ENCODE peak calls at places on chromosomes 16 and 17, in five cellular contexts. V, D, R, X and I are unnamed samples.

GRCh38 chr17:61129876-61130275 is 269.8 kb upstream of the TBX2 start:
- DNase-seq in R (no peak), X (no peak), D (no peak), V (no peak), I (no peak)

GRCh38 chr16:56317998-56318912 is 107.1 kb downstream of the AMFR start:
- DNase-seq in X (peak; percentile 78), V (peak; percentile 51), D (peak; percentile 72), R (peak; percentile 37), I (no peak)

GRCh38 chr16:89404561-89404960 is 85.8 kb downstream of the ANKRD11 start:
- DNase-seq in X (no peak), R (no peak), D (peak; percentile 71), V (no peak), I (no peak)

GRCh38 chr17:3992370-3992769 is 28.1 kb upstream of the ATP2A3 start:
- DNase-seq in X (no peak), R (no peak), V (no peak), D (no peak), I (no peak)

GRCh38 chr16:18048858-18049257 is 287.7 kb downstream of the NPIPA8 start:
- DNase-seq in V (no peak), D (no peak), R (no peak), X (no peak), I (no peak)

GRCh38 chr16:19523184-19523558 is 571 bp upstream of the CCP110 start:
- DNase-seq in D (no peak), R (no peak), X (no peak), V (no peak), I (no peak)

GRCh38 chr17:40415390-40415789 is 2.3 kb downstream of the TOP2A start:
- DNase-seq in R (no peak), V (no peak), D (no peak), X (no peak), I (no peak)

GRCh38 chr17:59914274-59914854 is 21.4 kb downstream of the RPS6KB1 start:
- DNase-seq in V (peak; percentile 19), X (no peak), R (no peak), D (no peak), I (no peak)

GRCh38 chr17:8753976-8754440 is 4.3 kb downstream of the SPDYE4 start:
- DNase-seq in X (no peak), R (no peak), D (no peak), V (peak; percentile 31), I (no peak)

GRCh38 chr17:58336456-58337094 is 8.0 kb upstream of the TSPOAP1 start:
- DNase-seq in X (no peak), V (no peak), D (no peak), R (no peak), I (no peak)

GRCh38 chr17:70882504-70882903 is 713.2 kb downstream of the KCNJ2 start:
- DNase-seq in X (no peak), D (no peak), V (no peak), R (no peak), I (no peak)

GRCh38 chr16:5633845-5634440 is 536.3 kb upstream of the EEF2KMT start:
- DNase-seq in D (no peak), V (peak; percentile 18), X (no peak), R (no peak), I (no peak)

GRCh38 chr17:7703584-7704574 is 1.1 kb upstream of the EFNB3 start:
- DNase-seq in D (no peak), R (no peak), V (no peak), X (no peak), I (no peak)

GRCh38 chr17:35540589-35541404 is 3.3 kb upstream of the SLFN12L start:
- DNase-seq in V (no peak), R (no peak), D (peak; percentile 30), X (peak; percentile 47), I (no peak)
- H3K27ac ChIP-seq in V (no peak overlapping the region), R (peak overlapping the region; percentile 12), D (peak overlapping the region; percentile 46), X (peak overlapping the region; percentile 63), I (peak overlapping the region; percentile 12)

GRCh38 chr16:740764-741505 is at the start of gene CIAO3:
- DNase-seq in X (peak; percentile 90), V (peak; percentile 76), D (peak; percentile 82), R (peak; percentile 53), I (no peak)

GRCh38 chr16:741986-742629 is 1.3 kb upstream of the CIAO3 start:
- DNase-seq in V (no peak), X (no peak), D (no peak), R (no peak), I (no peak)

GRCh38 chr16:745739-746138 is 4.9 kb upstream of the CIAO3 start:
- DNase-seq in D (no peak), V (no peak), X (no peak), R (no peak), I (no peak)

GRCh38 chr16:746637-747036 is 5.8 kb upstream of the CIAO3 start:
- DNase-seq in R (no peak), D (no peak), X (no peak), V (no peak), I (no peak)

DNA sequence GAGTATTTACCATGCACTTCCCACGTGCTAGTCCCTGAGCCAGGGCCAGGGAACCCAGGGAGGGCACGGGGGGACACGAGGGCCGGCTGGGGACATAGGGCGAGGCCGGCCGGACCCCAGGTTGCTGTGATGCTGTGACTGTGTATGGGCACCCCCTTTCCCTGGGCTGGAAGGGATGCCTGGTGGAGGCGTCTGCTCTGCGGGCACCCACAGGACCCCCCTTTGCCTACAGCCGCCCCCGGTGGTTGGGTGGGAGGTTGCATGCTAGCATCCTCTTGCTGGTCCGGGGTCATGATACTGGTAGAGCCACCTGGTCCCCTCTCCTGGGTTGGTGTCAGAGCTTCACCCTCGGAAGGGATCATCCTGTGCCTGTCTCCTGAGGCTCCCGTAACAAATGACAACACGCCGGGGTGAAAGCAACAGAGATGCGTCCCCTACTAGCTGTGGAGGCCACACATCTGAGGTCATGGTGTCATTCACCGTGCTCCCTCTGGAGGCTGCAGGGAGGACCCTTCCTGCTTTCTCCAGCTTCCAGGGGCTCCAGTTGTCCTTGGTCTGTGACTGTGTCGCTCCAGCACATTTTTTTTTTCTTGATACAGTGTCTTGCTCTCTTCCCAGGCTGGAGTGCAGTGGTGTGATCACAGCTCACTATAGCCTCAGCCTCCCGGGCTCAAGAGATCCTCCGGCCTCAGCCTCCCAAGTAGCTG is 3.1 kb upstream of the CIAO3 start:
- DNase-seq in V (no peak), R (no peak), X (no peak), D (no peak), I (no peak)
- TF ChIP-seq CTCF in V (no peak), R (no peak), X (no peak), D (no peak), I (no peak)

GRCh38 chr17:725084-725483 is 7.3 kb upstream of the TLCD3A start:
- DNase-seq in D (no peak), R (no peak), V (no peak), X (no peak), I (no peak)

GRCh38 chr17:718075-718474 is 3.4 kb upstream of the VPS53 start:
- DNase-seq in D (no peak), V (no peak), X (no peak), R (no peak), I (no peak)

GRCh38 chr17:720706-721539 is 6.3 kb upstream of the VPS53 start:
- DNase-seq in R (no peak), X (no peak), V (no peak), D (no peak), I (no peak)

GRCh38 chr17:725746-726145 is 6.7 kb upstream of the TLCD3A start:
- DNase-seq in V (no peak), X (no peak), D (no peak), R (no peak), I (no peak)

DNA sequence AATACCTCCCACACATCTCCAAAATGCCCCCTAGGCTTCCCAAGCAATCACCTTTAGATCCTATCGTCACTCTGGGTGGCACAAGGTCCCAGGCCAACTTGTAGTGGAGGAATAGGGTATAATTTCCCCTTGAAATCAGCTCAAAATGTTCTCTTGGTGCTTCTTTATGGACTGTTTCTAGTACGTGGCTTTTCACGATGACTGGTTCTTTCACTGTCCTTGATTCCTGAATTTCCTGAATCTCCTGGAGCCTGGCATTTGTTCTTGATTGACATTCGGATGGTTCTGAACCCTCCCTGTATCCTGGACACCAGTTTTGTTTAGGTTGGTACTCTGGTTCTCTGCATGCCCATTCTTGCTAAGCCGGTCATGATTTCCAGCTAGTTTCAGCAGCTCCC is 6.9 kb upstream of the VPS53 start:
- DNase-seq in V (no peak), R (no peak), D (no peak), X (no peak), I (no peak)
- H3K27ac ChIP-seq in V (no peak overlapping the region), R (no peak overlapping the region), D (no peak overlapping the region), X (no peak overlapping the region), I (peak overlapping the region; percentile 32)

GRCh38 chr16:60755907-60756306 is 1280.3 kb downstream of the CDH8 start:
- DNase-seq in R (no peak), V (no peak), X (no peak), D (no peak), I (no peak)
- TF ChIP-seq CTCF in R (no peak), V (no peak), X (no peak), D (no peak), I (peak; percentile 76)